ENCODE peak calls at places on chromosome 15, in nine cellular contexts. A is pancreas, V is endothelial cell, D is left lung, U is A549, H is AG04449, M is OCI-LY7, R is cardiac muscle cell, C is body of pancreas. Q is an unnamed sample.

GRCh38 chr15:62766599-62766998 is 275.9 kb upstream of the TPM1 start:
- DNase-seq in A (no peak), V (no peak), D (no peak), U (no peak), H (no peak), M (no peak), R (no peak), C (no peak), Q (no peak)

GRCh38 chr15:83170474-83171165 is 37.0 kb downstream of the HDGFL3 start:
- DNase-seq in A (no peak), V (no peak), D (no peak), U (no peak), H (no peak), M (no peak), R (no peak), C (no peak), Q (no peak)

GRCh38 chr15:73001840-73002239 is 50.4 kb upstream of the NEO1 start:
- DNase-seq in A (no peak), V (no peak), D (no peak), U (no peak), H (no peak), M (no peak), R (no peak), C (no peak), Q (no peak)

GRCh38 chr15:26771917-26772587 is 814 bp downstream of the GABRB3 start:
- DNase-seq in A (peak), V (peak), D (no peak), U (peak), H (no peak), M (no peak), R (no peak), C (peak), Q (peak)

GRCh38 chr15:52567886-52568568 is 803 bp downstream of the ARPP19 start:
- DNase-seq in A (peak), V (no peak), D (no peak), U (peak), H (no peak), M (peak), R (no peak), C (peak), Q (no peak)

GRCh38 chr15:71117906-71118305 is 2.6 kb downstream of the THSD4 start:
- DNase-seq in A (no peak), V (no peak), D (no peak), U (no peak), H (no peak), M (no peak), R (no peak), C (no peak), Q (no peak)

GRCh38 chr15:77419050-77419835 is 661 bp downstream of the PEAK1 start:
- DNase-seq in A (peak), V (peak), D (peak), U (peak), H (no peak), M (no peak), R (peak), C (peak), Q (peak)

GRCh38 chr15:29514931-29515330 is 245.3 kb upstream of the NSMCE3 start:
- DNase-seq in A (no peak), V (no peak), D (no peak), U (no peak), H (no peak), M (no peak), R (no peak), C (no peak), Q (no peak)

GRCh38 chr15:38069001-38069400 is 134.6 kb downstream of the TMCO5A start:
- DNase-seq in A (no peak), V (no peak), D (peak), U (peak), H (no peak), M (peak), R (no peak), C (no peak), Q (peak)

GRCh38 chr15:99433026-99433756 is 132.6 kb upstream of the MEF2A start:
- DNase-seq in A (no peak), V (no peak), D (peak), U (no peak), H (no peak), M (no peak), R (no peak), C (no peak), Q (peak)

GRCh38 chr15:19987389-19988048 is 554.1 kb downstream of the GOLGA6L6 start:
- DNase-seq in A (peak), V (no peak), D (no peak), U (no peak), H (no peak), M (peak), R (no peak), C (no peak), Q (no peak)

GRCh38 chr15:70339551-70340517 is 242.1 kb upstream of the TLE3 start:
- DNase-seq in A (no peak), V (no peak), D (peak), U (no peak), H (no peak), M (no peak), R (no peak), C (no peak), Q (no peak)

GRCh38 chr15:58684036-58684700 is 65.3 kb downstream of the ADAM10 start:
- DNase-seq in A (no peak), V (no peak), D (no peak), U (no peak), H (no peak), M (no peak), R (no peak), C (no peak), Q (no peak)

GRCh38 chr15:34583399-34584320 is at the start of gene GOLGA8B:
- DNase-seq in A (peak), V (peak), D (peak), U (peak), H (no peak), M (peak), R (peak), C (peak), Q (peak)

GRCh38 chr15:52224211-52224610 is 33.0 kb upstream of the GNB5 start:
- DNase-seq in A (no peak), V (no peak), D (no peak), U (no peak), H (no peak), M (no peak), R (no peak), C (no peak), Q (no peak)

GRCh38 chr15:75517233-75517632 is 61.9 kb downstream of the PTPN9 start:
- DNase-seq in A (no peak), V (no peak), D (no peak), U (no peak), H (no peak), M (no peak), R (no peak), C (no peak), Q (no peak)

GRCh38 chr15:67254238-67255175 is at the start of the genes AAGAB and IQCH:
- DNase-seq in A (peak), V (peak), D (peak), U (peak), H (peak), M (peak), R (peak), C (peak), Q (peak)

GRCh38 chr15:101445562-101446526 is 43.7 kb downstream of the PCSK6 start:
- DNase-seq in A (no peak), V (no peak), D (no peak), U (no peak), H (no peak), M (no peak), R (no peak), C (no peak), Q (no peak)

GRCh38 chr15:50883903-50884302 is 24.6 kb upstream of the AP4E1 start:
- DNase-seq in A (no peak), V (no peak), D (peak), U (no peak), H (no peak), M (peak), R (no peak), C (no peak), Q (peak)

GRCh38 chr15:35139822-35140221 is 54.7 kb upstream of the NANOGP8 start:
- DNase-seq in A (no peak), V (no peak), D (no peak), U (no peak), H (no peak), M (no peak), R (no peak), C (no peak), Q (no peak)

GRCh38 chr15:88736204-88736603 is 67.0 kb upstream of the ACAN start:
- DNase-seq in A (no peak), V (no peak), D (no peak), U (no peak), H (no peak), M (no peak), R (no peak), C (no peak), Q (no peak)

GRCh38 chr15:87619161-87619960 is 637.2 kb downstream of the NTRK3 start:
- DNase-seq in A (no peak), V (no peak), D (no peak), U (no peak), H (peak), M (no peak), R (no peak), C (no peak), Q (no peak)

GRCh38 chr15:62426387-62426956 is 261.4 kb upstream of the C2CD4B start:
- DNase-seq in A (no peak), V (no peak), D (no peak), U (no peak), H (no peak), M (no peak), R (no peak), C (no peak), Q (no peak)

GRCh38 chr15:83275412-83275811 is 9.1 kb downstream of the BNC1 start:
- DNase-seq in A (no peak), V (no peak), D (no peak), U (no peak), H (no peak), M (no peak), R (no peak), C (no peak), Q (no peak)

GRCh38 chr15:62935300-62936081 is 107.1 kb upstream of the TPM1 start:
- DNase-seq in A (no peak), V (no peak), D (no peak), U (no peak), H (no peak), M (no peak), R (peak), C (no peak), Q (no peak)

GRCh38 chr15:29822100-29822684 is at the start of gene TJP1:
- DNase-seq in A (peak), V (peak), D (peak), U (peak), H (no peak), M (no peak), R (peak), C (peak), Q (no peak)

GRCh38 chr15:99452010-99452409 is 113.8 kb upstream of the MEF2A start:
- DNase-seq in A (no peak), V (no peak), D (no peak), U (no peak), H (no peak), M (no peak), R (no peak), C (no peak), Q (peak)

GRCh38 chr15:90840954-90841353 is 27.4 kb upstream of the FURIN start:
- DNase-seq in A (no peak), V (no peak), D (no peak), U (no peak), H (no peak), M (no peak), R (no peak), C (no peak), Q (no peak)

GRCh38 chr15:31344824-31345605 is 18.4 kb downstream of the KLF13 start:
- DNase-seq in A (peak), V (no peak), D (peak), U (no peak), H (no peak), M (peak), R (no peak), C (peak), Q (peak)

GRCh38 chr15:83983634-83984458 is 251.7 kb upstream of the GOLGA6L4 start:
- DNase-seq in A (no peak), V (no peak), D (no peak), U (no peak), H (no peak), M (peak), R (no peak), C (peak), Q (peak)

GRCh38 chr15:68307131-68307928 is 29.8 kb downstream of the FEM1B start:
- DNase-seq in A (no peak), V (no peak), D (no peak), U (no peak), H (no peak), M (no peak), R (no peak), C (no peak), Q (peak)

GRCh38 chr15:30043211-30043655 is 39.5 kb upstream of the GOLGA8J start:
- DNase-seq in A (no peak), V (no peak), D (no peak), U (peak), H (no peak), M (no peak), R (no peak), C (no peak), Q (no peak)

GRCh38 chr15:91552555-91552954 is 301.0 kb upstream of the SLCO3A1 start:
- DNase-seq in A (no peak), V (no peak), D (no peak), U (no peak), H (no peak), M (no peak), R (no peak), C (no peak), Q (no peak)

GRCh38 chr15:74396146-74396438 is 28.6 kb upstream of the CYP11A1 start:
- DNase-seq in A (peak), V (no peak), D (no peak), U (no peak), H (no peak), M (no peak), R (no peak), C (no peak), Q (no peak)

GRCh38 chr15:33094336-33094735 is 100.2 kb downstream of the FMN1 start:
- DNase-seq in A (no peak), V (no peak), D (no peak), U (no peak), H (no peak), M (no peak), R (peak), C (no peak), Q (no peak)

GRCh38 chr15:76366714-76367113 is 30.1 kb downstream of the ISL2 start:
- DNase-seq in A (no peak), V (no peak), D (no peak), U (no peak), H (no peak), M (no peak), R (no peak), C (peak), Q (no peak)

GRCh38 chr15:51065781-51066180 is 28.9 kb downstream of the TNFAIP8L3 start:
- DNase-seq in A (no peak), V (no peak), D (no peak), U (no peak), H (no peak), M (no peak), R (no peak), C (no peak), Q (no peak)

GRCh38 chr15:25618161-25618560 is 179.3 kb upstream of the UBE3A start:
- DNase-seq in A (no peak), V (no peak), D (peak), U (no peak), H (no peak), M (no peak), R (no peak), C (no peak), Q (no peak)

GRCh38 chr15:90266061-90266431 is 574 bp downstream of the NGRN start:
- DNase-seq in A (no peak), V (peak), D (peak), U (peak), H (no peak), M (no peak), R (peak), C (peak), Q (no peak)

DNA sequence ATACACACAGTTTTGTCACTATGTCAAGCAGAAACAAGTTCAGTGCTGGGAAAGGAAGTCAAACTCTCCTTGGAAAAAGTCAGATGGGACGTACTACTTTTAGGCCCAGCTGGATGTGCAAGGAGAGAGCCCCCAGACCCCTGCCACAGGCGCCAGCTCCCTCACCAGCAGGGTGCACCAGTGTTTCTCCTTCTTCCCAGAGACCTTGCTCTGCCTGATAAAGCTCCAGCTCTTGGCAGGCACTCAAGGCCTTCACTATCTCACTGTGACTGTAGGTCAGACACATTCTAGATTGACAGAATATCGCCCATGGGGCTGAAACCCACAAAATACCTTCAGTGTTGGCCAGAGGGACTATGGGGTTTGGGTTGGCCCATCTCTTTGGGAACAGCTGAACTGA is 54.8 kb upstream of the CHRNB4 start:
- DNase-seq in A (peak), V (no peak), D (no peak), U (no peak), H (no peak), M (no peak), R (no peak), C (peak), Q (no peak)
- TF ChIP-seq CTCF in A (no peak), V (no peak), D (no peak), U (no peak), H (no peak), M (no peak), R (no peak), C (peak), Q (no peak)

GRCh38 chr15:64354683-64355558 is 1.1 kb downstream of the CSNK1G1 start:
- DNase-seq in A (no peak), V (no peak), D (no peak), U (no peak), H (no peak), M (no peak), R (no peak), C (peak), Q (no peak)

GRCh38 chr15:64356443-64357040 is 569 bp upstream of the CSNK1G1 start:
- DNase-seq in A (no peak), V (no peak), D (no peak), U (peak), H (peak), M (no peak), R (no peak), C (no peak), Q (peak)

GRCh38 chr15:64351265-64351664 is 4.7 kb downstream of the CSNK1G1 start:
- DNase-seq in A (no peak), V (no peak), D (no peak), U (no peak), H (no peak), M (no peak), R (no peak), C (no peak), Q (no peak)

GRCh38 chr15:64361259-64361658 is 5.3 kb upstream of the CSNK1G1 start:
- DNase-seq in A (no peak), V (no peak), D (no peak), U (no peak), H (no peak), M (no peak), R (no peak), C (no peak), Q (no peak)

GRCh38 chr15:64355559-64356442 is at the start of gene CSNK1G1:
- DNase-seq in A (peak), V (peak), D (peak), U (peak), H (peak), M (peak), R (peak), C (peak), Q (peak)
- TF ChIP-seq CTCF in A (no peak), V (no peak), D (no peak), U (no peak), H (no peak), M (no peak), R (no peak), C (no peak), Q (no peak)

GRCh38 chr15:57251941-57252340 is 124.4 kb upstream of the CGNL1 start:
- DNase-seq in A (no peak), V (no peak), D (no peak), U (no peak), H (peak), M (no peak), R (no peak), C (no peak), Q (no peak)
- TF ChIP-seq CTCF in A (no peak), V (no peak), D (no peak), U (no peak), H (no peak), M (no peak), R (no peak), C (no peak), Q (no peak)

GRCh38 chr15:95377251-95377852 is 953.1 kb upstream of the NR2F2 start:
- DNase-seq in A (no peak), V (no peak), D (no peak), U (no peak), H (no peak), M (no peak), R (no peak), C (no peak), Q (no peak)

GRCh38 chr15:95371664-95372063 is 958.8 kb upstream of the NR2F2 start:
- DNase-seq in A (no peak), V (no peak), D (no peak), U (no peak), H (no peak), M (no peak), R (no peak), C (no peak), Q (no peak)

DNA sequence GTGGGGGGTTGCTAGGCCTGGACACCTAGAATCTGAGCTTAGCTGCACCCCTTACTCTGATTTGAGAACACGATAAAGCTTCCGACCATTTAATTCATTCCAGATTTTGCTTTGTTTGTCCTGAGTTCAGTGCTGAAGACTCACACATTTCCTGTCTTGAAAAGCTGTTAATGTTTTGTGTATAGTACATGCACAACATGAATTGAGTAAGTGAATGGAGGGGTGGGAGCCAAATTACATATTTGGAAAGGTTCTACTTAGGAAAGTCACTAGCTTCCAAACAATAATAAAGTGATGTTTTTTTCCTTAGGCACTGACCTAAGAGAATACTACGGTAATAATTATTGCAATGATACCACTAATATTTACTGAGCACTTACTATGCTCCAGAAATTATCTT is 955.2 kb upstream of the NR2F2 start:
- DNase-seq in A (no peak), V (no peak), D (no peak), U (no peak), H (no peak), M (no peak), R (no peak), C (no peak), Q (no peak)
- TF ChIP-seq CTCF in A (no peak), V (no peak), D (no peak), U (no peak), H (no peak), M (no peak), R (no peak), C (no peak), Q (no peak)

GRCh38 chr15:80328496-80328895 is 75.7 kb upstream of the ARNT2 start:
- DNase-seq in A (no peak), V (no peak), D (no peak), U (no peak), H (no peak), M (no peak), R (no peak), C (no peak), Q (no peak)
- TF ChIP-seq CTCF in A (no peak), V (no peak), D (no peak), U (no peak), H (no peak), M (no peak), R (no peak), C (no peak), Q (no peak)

Q was measured in GM10248.